ENCODE peak calls at places on chromosomes 11 and 22, in six cellular contexts. P, G, W, R, N and Z are unnamed samples.

GRCh38 chr11:91947215-91947614 is 277.4 kb upstream of the FAT3 start:
- DNase-seq in P (no peak), N (no peak), W (no peak), R (peak), G (no peak), Z (peak)

GRCh38 chr22:34508797-34509196 is 557.2 kb upstream of the ISX start:
- DNase-seq in N (no peak), W (no peak), G (no peak), R (no peak), P (no peak), Z (no peak)

GRCh38 chr11:44047931-44048431 is at the start of gene ACCSL:
- DNase-seq in G (no peak), W (no peak), P (no peak), R (no peak), N (no peak), Z (no peak)

GRCh38 chr11:69220581-69221051 is 64.9 kb downstream of the SMIM38 start:
- DNase-seq in N (no peak), G (no peak), W (no peak), P (no peak), R (no peak), Z (no peak)

GRCh38 chr11:27904358-27905055 is 203.4 kb downstream of the KIF18A start:
- DNase-seq in G (peak), W (no peak), R (peak), P (no peak), N (no peak), Z (peak)

GRCh38 chr22:38864361-38865191 is 7.4 kb downstream of the CBX6 start:
- DNase-seq in R (no peak), P (no peak), G (peak), W (peak), N (no peak), Z (no peak)

GRCh38 chr11:78033040-78033439 is 10.0 kb upstream of the KCTD14 start:
- DNase-seq in G (no peak), N (no peak), P (no peak), R (no peak), W (no peak), Z (no peak)

GRCh38 chr11:10623797-10624761 is 55.6 kb upstream of the LYVE1 start:
- DNase-seq in W (peak), N (peak), G (peak), P (no peak), R (peak), Z (peak)

GRCh38 chr11:59698506-59698905 is 15.1 kb downstream of the OR10V1 start:
- DNase-seq in W (no peak), P (no peak), R (no peak), N (no peak), G (no peak), Z (no peak)

GRCh38 chr22:20258584-20259335 is 9.4 kb downstream of the RTN4R start:
- DNase-seq in N (peak), W (no peak), P (no peak), G (peak), R (no peak), Z (no peak)

GRCh38 chr22:37884420-37884819 is 21.7 kb upstream of the MICALL1 start:
- DNase-seq in R (no peak), W (no peak), N (no peak), G (no peak), P (no peak), Z (no peak)

GRCh38 chr11:32508780-32509179 is 73.4 kb upstream of the WT1 start:
- DNase-seq in P (no peak), R (no peak), W (no peak), N (no peak), G (no peak), Z (no peak)

GRCh38 chr11:117520201-117520600 is 192.5 kb downstream of the CEP164 start:
- DNase-seq in G (no peak), P (no peak), W (no peak), N (no peak), R (peak), Z (no peak)

GRCh38 chr11:61851128-61851899 is 23.2 kb downstream of the FADS2 start:
- DNase-seq in P (no peak), G (no peak), W (no peak), N (no peak), R (no peak), Z (no peak)

GRCh38 chr11:23263466-23263865 is 403.2 kb upstream of the CCDC179 start:
- DNase-seq in G (no peak), P (no peak), N (no peak), W (no peak), R (no peak), Z (no peak)

GRCh38 chr11:78290293-78291176 is 101.8 kb downstream of the USP35 start:
- DNase-seq in N (peak), W (no peak), R (peak), P (no peak), G (no peak), Z (peak)

GRCh38 chr11:7512525-7513209 is 1.1 kb upstream of the PPFIBP2 start:
- DNase-seq in P (no peak), G (no peak), W (peak), N (peak), R (no peak), Z (no peak)